ENCODE peak calls at places on chromosomes 13 and 19, in six cellular contexts. J is epithelial cell of proximal tubule; Z is ascending aorta; S is fibroblast of the aortic adventitia; N is CD8-positive, alpha-beta T cell; R is SK-N-SH. G is an unnamed sample.

GRCh38 chr13:38262211-38262610 is 87.4 kb upstream of the UFM1 start:
- DNase-seq in J (no peak), Z (no peak), R (no peak), S (peak), N (no peak), G (no peak)

GRCh38 chr13:20848203-20848602 is 54.3 kb downstream of the XPO4 start:
- DNase-seq in S (no peak), N (no peak), J (no peak), R (no peak), Z (no peak), G (no peak)

GRCh38 chr13:98507060-98507797 is 69.7 kb downstream of the STK24 start:
- DNase-seq in R (peak), S (peak), Z (peak), N (no peak), J (peak), G (no peak)

GRCh38 chr13:78102121-78102677 is 183.6 kb upstream of the EDNRB start:
- DNase-seq in S (peak), N (no peak), R (no peak), Z (no peak), J (no peak), G (peak)

GRCh38 chr13:42994878-42995277 is 2.8 kb upstream of the EPSTI1 start:
- DNase-seq in S (no peak), N (no peak), Z (no peak), R (no peak), J (no peak), G (no peak)

GRCh38 chr19:53792721-53793433 is 31.2 kb downstream of the NLRP12 start:
- DNase-seq in R (peak), S (peak), N (peak), J (peak), Z (peak), G (peak)

GRCh38 chr19:46015080-46015960 is 7.5 kb downstream of the PGLYRP1 start:
- DNase-seq in N (peak), J (no peak), Z (no peak), R (peak), S (no peak), G (no peak)

GRCh38 chr13:24802074-24802473 is 38.1 kb downstream of the RNF17 start:
- DNase-seq in N (no peak), Z (no peak), J (no peak), R (no peak), S (no peak), G (no peak)

GRCh38 chr19:17949956-17950309 is 17.0 kb upstream of the KCNN1 start:
- DNase-seq in J (no peak), N (no peak), Z (no peak), S (no peak), R (no peak), G (no peak)

GRCh38 chr19:13100031-13100588 is 2.5 kb downstream of the LYL1 start:
- DNase-seq in N (peak), J (no peak), R (no peak), Z (peak), S (no peak), G (no peak)

GRCh38 chr19:1567116-1567847 is 843 bp downstream of the MEX3D start:
- DNase-seq in J (no peak), S (peak), Z (no peak), R (peak), N (no peak), G (no peak)

GRCh38 chr13:44331912-44332840 is 41.4 kb upstream of the SERP2 start:
- DNase-seq in S (peak), Z (peak), J (no peak), N (no peak), R (peak), G (peak)

GRCh38 chr13:114124486-114124885 is 7.9 kb downstream of the RASA3 start:
- DNase-seq in Z (no peak), J (no peak), N (no peak), R (no peak), S (no peak), G (no peak)

GRCh38 chr19:44732235-44733014 is 16.1 kb upstream of the BCL3 start:
- DNase-seq in N (no peak), S (no peak), Z (no peak), J (no peak), R (no peak), G (no peak)

GRCh38 chr13:47277774-47278173 is 380.9 kb upstream of the HTR2A start:
- DNase-seq in R (no peak), S (peak), N (no peak), J (peak), Z (no peak), G (peak)

GRCh38 chr13:20847298-20847697 is 55.2 kb downstream of the XPO4 start:
- DNase-seq in N (no peak), S (peak), J (no peak), R (no peak), Z (no peak), G (no peak)

GRCh38 chr19:14113762-14114414 is 3.7 kb downstream of the PRKACA start:
- DNase-seq in J (no peak), S (no peak), Z (no peak), N (no peak), R (no peak), G (no peak)

GRCh38 chr19:14114439-14114838 is 3.1 kb downstream of the PRKACA start:
- DNase-seq in J (no peak), Z (no peak), S (no peak), N (no peak), R (no peak), G (no peak)

GRCh38 chr19:14111486-14111885 is 6.1 kb downstream of the PRKACA start:
- DNase-seq in S (no peak), Z (no peak), N (no peak), J (no peak), R (no peak), G (no peak)

GRCh38 chr19:14112051-14112808 is 5.3 kb downstream of the PRKACA start:
- DNase-seq in J (no peak), S (peak), N (no peak), Z (no peak), R (no peak), G (no peak)

GRCh38 chr19:14112809-14113385 is 4.7 kb downstream of the PRKACA start:
- DNase-seq in R (no peak), N (no peak), S (peak), J (no peak), Z (no peak), G (peak)
- H3K4me3 ChIP-seq in R (no peak), N (no peak), S (peak), J (no peak), Z (peak), G (no peak)

GRCh38 chr13:107031691-107032090 is 463.8 kb upstream of the ARGLU1 start:
- DNase-seq in J (no peak), N (no peak), S (no peak), R (no peak), Z (no peak), G (no peak)
- TF ChIP-seq CTCF in J (no peak), N (no peak), S (no peak), R (no peak), Z (no peak), G (no peak)

DNA sequence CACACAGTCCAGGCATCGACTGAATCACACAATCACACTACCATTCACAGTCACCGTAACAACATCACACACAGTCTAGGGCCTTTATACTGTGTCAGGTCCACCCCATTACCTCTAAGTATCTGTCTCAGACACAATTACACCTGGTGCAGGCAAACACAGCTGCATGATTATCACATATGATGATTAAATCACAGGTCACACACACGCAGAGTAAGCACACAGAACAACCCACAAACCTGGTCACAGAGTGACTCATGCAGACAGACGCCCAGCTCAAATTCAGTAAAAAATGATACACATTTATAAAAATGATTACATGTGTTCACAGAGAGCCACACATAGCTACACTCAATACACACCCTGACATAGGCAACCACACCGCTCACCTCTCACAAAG is 1.2 kb upstream of the ZSCAN22 start:
- DNase-seq in N (no peak), J (no peak), Z (no peak), S (no peak), R (no peak), G (no peak)
- H3K4me3 ChIP-seq in N (no peak), J (peak), Z (no peak), S (peak), R (peak), G (peak)

DNA sequence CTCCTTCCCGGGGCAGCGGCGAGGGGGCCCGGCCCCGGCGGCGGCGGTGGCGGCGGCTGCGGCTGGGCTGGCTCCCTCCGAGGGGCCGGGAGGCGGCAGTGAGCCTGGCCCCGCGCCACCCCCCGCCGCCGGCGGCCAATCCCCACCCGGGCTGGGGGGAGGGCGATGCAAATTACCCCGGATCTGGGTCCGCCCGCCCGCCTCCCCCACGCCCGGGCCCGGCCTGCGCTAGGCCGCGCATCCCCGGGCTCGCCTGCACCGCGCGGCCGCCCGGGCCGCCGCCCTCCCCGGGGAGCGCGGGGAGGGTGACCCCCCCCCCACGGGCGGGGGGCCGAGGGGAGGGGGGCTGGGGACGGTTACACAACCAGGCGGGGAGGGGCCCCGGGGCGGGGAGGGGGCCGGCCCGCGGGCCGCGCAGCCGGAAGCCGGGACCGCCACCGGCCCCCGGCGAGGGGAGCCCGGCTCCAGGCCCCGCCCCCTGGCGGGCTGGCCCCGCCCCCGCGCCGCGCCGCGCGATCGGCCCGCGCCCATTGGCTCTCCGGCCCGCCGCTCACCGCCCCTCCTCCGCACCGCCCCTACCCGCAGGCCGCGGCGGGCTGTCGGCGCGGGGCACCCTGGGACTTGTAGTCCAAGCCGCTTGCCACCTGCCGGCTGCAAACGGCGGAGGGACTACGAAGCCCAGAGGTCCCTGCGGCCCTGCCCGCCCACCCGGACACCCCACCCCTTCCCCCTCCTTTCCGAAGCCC is 1.1 kb downstream of the ZBTB7A start:
- DNase-seq in S (peak), Z (peak), N (peak), J (peak), R (peak), G (peak)
- TF ChIP-seq CTCF in S (no peak), Z (no peak), N (no peak), J (no peak), R (no peak), G (no peak)

GRCh38 chr13:101416181-101417042 is at the start of gene NALCN:
- DNase-seq in Z (peak), R (peak), S (peak), N (no peak), J (no peak), G (no peak)
- H3K4me3 ChIP-seq in Z (peak), R (peak), S (peak), N (no peak), J (peak), G (peak)

DNA sequence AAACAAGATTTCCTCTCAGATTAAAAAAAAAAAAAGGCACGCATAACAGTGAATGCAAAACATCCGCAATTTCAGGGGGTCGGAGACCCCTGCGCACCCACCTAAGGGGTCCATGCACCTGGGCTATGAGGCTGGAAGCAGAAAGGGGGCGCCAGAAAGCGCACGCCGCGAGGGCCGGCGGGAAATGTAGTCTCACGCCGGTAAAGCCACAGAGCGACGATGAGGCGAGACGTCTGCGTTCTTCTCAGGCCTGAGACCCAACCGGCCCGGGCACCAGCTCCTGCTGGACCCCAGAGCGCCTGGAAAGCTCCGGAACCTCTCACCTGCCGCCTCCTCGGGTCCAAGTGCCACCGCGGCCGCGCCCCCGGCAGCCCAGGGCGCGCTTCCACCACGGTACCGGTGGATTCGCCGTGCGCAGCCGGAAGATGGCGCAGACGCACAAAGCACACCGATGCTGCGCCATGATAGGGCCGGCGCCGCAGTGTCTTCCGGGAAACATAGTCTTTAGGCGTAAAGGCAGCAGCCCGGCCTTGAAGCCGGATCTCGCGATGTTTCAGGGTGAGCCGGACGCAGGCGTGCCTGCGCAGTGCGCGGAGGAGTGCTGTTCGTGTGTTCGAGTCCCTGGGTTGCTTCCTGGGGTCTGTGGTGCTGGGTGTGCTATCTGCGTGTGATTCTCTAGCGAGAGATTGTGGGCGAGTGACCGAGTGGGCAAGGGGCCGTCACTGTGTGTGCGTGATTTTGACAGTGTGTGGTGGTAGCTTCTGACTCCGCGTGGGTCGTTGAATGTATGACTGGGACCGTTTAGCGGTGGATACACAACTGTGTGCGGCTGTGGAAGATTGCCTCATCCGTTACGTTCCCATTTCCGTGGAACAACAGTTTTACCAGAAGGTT is at the start of gene ZNF582:
- DNase-seq in N (peak), J (peak), R (peak), Z (peak), S (peak), G (peak)
- TF ChIP-seq CTCF in N (peak), J (peak), R (peak), Z (peak), S (peak), G (peak)

GRCh38 chr19:30254214-30254613 is 118.0 kb upstream of the ZNF536 start:
- DNase-seq in N (no peak), R (no peak), J (no peak), S (no peak), Z (no peak), G (no peak)
- H3K4me3 ChIP-seq in N (no peak), R (no peak), J (no peak), S (no peak), Z (no peak), G (peak)

GRCh38 chr19:11460207-11460606 is 20.6 kb downstream of the ELAVL3 start:
- DNase-seq in R (peak), Z (no peak), S (no peak), N (no peak), J (no peak), G (no peak)
- TF ChIP-seq CTCF in R (peak), Z (no peak), S (peak), N (no peak), J (peak), G (no peak)

GRCh38 chr13:48518083-48518482 is 14.8 kb downstream of the RCBTB2 start:
- DNase-seq in J (no peak), R (no peak), N (no peak), Z (no peak), S (no peak), G (no peak)

GRCh38 chr13:48514776-48515175 is 18.1 kb downstream of the RCBTB2 start:
- DNase-seq in R (no peak), Z (no peak), J (no peak), N (no peak), S (no peak), G (no peak)

GRCh38 chr13:48511621-48512232 is 21.2 kb downstream of the RCBTB2 start:
- DNase-seq in R (no peak), J (no peak), Z (no peak), S (no peak), N (no peak), G (no peak)

GRCh38 chr13:48515732-48516131 is 17.1 kb downstream of the RCBTB2 start:
- DNase-seq in S (no peak), N (no peak), R (no peak), Z (no peak), J (no peak), G (no peak)
- H3K4me3 ChIP-seq in S (no peak), N (no peak), R (no peak), Z (no peak), J (no peak), G (no peak)

G was measured in foreskin fibroblast.